ENCODE peak calls at places on chromosomes 11 and 22, in four cellular contexts. D is HCT116, E is HepG2, T is H1. Q is an unnamed sample.

GRCh38 chr11:94583885-94584500 is 16.8 kb downstream of the PIWIL4 start:
- DNase-seq in T (no peak), D (no peak), E (no peak), Q (no peak)

GRCh38 chr11:78684377-78684776 is 109.7 kb upstream of the NARS2 start:
- DNase-seq in D (no peak), E (no peak), T (no peak), Q (no peak)

GRCh38 chr22:28706845-28707244 is 27.2 kb upstream of the TTC28 start:
- DNase-seq in D (no peak), E (no peak), T (no peak), Q (no peak)

GRCh38 chr11:93740802-93741093 is 547 bp downstream of the TAF1D start:
- DNase-seq in E (peak), T (no peak), D (no peak), Q (peak)

GRCh38 chr11:111370902-111371578 is 8.0 kb downstream of the POU2AF1 start:
- DNase-seq in T (no peak), E (no peak), D (no peak), Q (no peak)

GRCh38 chr11:47264119-47264915 is 5.6 kb upstream of the MADD start:
- DNase-seq in T (no peak), E (no peak), D (no peak), Q (no peak)

GRCh38 chr11:8834379-8834778 is 76.6 kb upstream of the AKIP1 start:
- DNase-seq in T (no peak), D (no peak), E (no peak), Q (no peak)

GRCh38 chr11:326842-327580 is 6.4 kb upstream of the IFITM3 start:
- DNase-seq in E (peak), T (no peak), D (no peak), Q (no peak)

GRCh38 chr11:29310016-29310415 is 706.8 kb downstream of the KCNA4 start:
- DNase-seq in E (no peak), D (no peak), T (no peak), Q (no peak)

GRCh38 chr11:5267033-5267563 is 2.6 kb downstream of the HBE1 start:
- DNase-seq in T (no peak), E (no peak), D (no peak), Q (no peak)

GRCh38 chr22:17243524-17243923 is 24.3 kb upstream of the ADA2 start:
- DNase-seq in T (no peak), E (no peak), D (no peak), Q (no peak)

GRCh38 chr11:12361650-12362049 is 15.7 kb upstream of the PARVA start:
- DNase-seq in D (no peak), T (no peak), E (no peak), Q (no peak)

GRCh38 chr22:49154433-49154832 is 673.2 kb downstream of the BRD1 start:
- DNase-seq in T (no peak), D (no peak), E (no peak), Q (no peak)

GRCh38 chr11:3969613-3970012 is 114.1 kb downstream of the STIM1 start:
- DNase-seq in E (no peak), T (no peak), D (no peak), Q (no peak)

DNA sequence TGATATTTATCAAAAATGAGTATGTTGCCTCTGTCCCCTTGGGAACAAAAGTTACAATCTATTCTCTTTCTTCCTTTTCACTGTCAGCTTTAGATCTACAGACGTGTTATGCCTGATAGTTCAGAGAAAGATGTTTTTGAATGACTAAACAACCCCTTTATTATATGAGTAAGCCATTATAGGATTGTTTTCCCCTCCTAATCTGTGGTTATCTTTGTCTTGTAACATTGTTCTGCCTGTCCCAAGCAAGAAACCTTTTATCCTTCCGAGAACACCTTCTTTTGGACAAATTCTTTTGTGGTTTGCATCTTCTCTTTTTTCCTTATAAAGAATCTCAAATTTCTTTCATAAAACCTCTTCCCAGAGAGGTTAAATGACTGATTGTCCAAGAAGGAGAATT is 208.4 kb downstream of the DDX10 start:
- DNase-seq in E (no peak), T (no peak), D (no peak), Q (no peak)
- TF ChIP-seq ATF3 in E (no peak), T (no peak), D (no peak), Q (no peak)

GRCh38 chr11:35034401-35034800 is 104.6 kb upstream of the CD44 start:
- DNase-seq in T (no peak), D (no peak), E (no peak), Q (no peak)

GRCh38 chr11:35031869-35032268 is 107.1 kb upstream of the CD44 start:
- DNase-seq in D (no peak), E (no peak), T (no peak), Q (no peak)

GRCh38 chr11:35029979-35030378 is 109.0 kb upstream of the CD44 start:
- DNase-seq in T (no peak), D (no peak), E (no peak), Q (no peak)

GRCh38 chr11:35033011-35033410 is 106.0 kb upstream of the CD44 start:
- DNase-seq in E (no peak), D (no peak), T (no peak), Q (no peak)

GRCh38 chr11:35030716-35031213 is 108.2 kb upstream of the CD44 start:
- DNase-seq in D (peak), E (no peak), T (no peak), Q (no peak)
- TF ChIP-seq ATF3 in D (no peak), E (no peak), T (no peak), Q (no peak)

GRCh38 chr11:30914143-30914762 is 328.1 kb upstream of the MPPED2 start:
- DNase-seq in E (peak), D (peak), T (peak), Q (peak)

GRCh38 chr11:30919389-30920172 is 333.4 kb upstream of the MPPED2 start:
- DNase-seq in D (no peak), E (no peak), T (no peak), Q (no peak)

GRCh38 chr11:30916764-30917163 is 330.6 kb upstream of the MPPED2 start:
- DNase-seq in E (no peak), T (no peak), D (no peak), Q (no peak)

DNA sequence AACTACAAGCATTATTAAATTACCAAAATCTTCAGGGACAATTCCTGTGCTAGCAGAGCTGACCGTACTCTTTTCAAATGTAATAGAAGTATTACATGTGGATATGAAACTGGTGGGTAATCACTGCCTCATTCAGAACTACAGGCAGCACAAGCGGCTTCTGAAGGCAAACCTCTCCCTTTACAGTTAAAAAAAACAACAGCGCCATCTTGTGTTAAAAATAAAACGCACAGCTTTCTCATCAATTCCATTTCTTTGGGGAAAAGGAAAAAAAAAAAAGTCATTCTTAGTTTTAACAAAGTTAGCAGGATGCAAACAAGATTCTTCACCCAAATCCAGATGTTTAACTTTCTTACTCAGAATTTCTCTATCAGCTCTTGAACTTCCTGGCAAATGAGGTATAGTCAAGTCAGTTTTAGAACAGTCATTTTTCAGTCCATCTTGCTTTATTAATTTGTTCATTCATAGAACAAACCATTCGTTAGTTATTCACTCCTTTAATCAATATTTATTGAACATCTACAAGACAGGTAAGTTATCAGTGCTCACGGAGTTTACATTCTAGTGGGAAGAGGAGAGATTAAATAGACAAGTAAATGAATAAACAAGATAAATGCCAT is 331.8 kb upstream of the MPPED2 start:
- DNase-seq in D (peak), T (no peak), E (peak), Q (no peak)
- TF ChIP-seq ATF3 in D (no peak), T (no peak), E (no peak), Q (no peak)

DNA sequence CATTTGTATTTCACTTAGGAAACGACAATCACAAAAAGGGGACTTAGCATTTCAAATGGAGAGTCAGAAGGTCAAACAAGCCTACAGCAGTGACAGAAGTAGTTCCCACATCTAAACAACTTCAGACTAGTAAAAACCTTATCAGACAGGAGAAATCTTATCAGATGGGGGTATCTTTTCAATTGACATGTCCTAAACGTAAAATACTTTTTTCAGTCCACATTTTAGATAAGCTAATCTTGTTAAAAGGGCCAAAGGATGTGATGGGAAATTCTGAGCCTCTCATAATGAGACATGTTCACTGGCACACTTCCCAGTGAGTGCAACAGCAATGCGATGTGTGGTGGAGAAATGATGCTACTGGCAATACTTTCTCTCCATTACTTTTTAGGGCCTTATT is 2.4 kb downstream of the MAPK1 start:
- DNase-seq in D (no peak), T (no peak), E (no peak), Q (no peak)
- TF ChIP-seq ATF3 in D (no peak), T (no peak), E (no peak), Q (no peak)

Q was measured in WTC11.